ENCODE peak calls at places on chromosomes 2 and 18, in ten cellular contexts. H is GM23248; J is ovary; C is CD8-positive, alpha-beta memory T cell; W is Peyer's patch; T is naive thymus-derived CD4-positive, alpha-beta T cell; E is hepatocyte; I is A549; M is OCI-LY7; V is HepG2. S is an unnamed sample. For H3K9me3, the result is how much of the 10 kb centered on the place peaks cover.

GRCh38 chr18:13126966-13127598 is 91.5 kb upstream of the LDLRAD4 start:
- DNase-seq in H (no peak), J (no peak), C (no peak), W (no peak), T (no peak), E (no peak), I (no peak), M (no peak), V (no peak), S (no peak)

GRCh38 chr2:25035537-25036220 is 6.2 kb upstream of the EFR3B start:
- DNase-seq in H (no peak), J (no peak), C (no peak), W (no peak), T (no peak), E (no peak), I (no peak), M (no peak), V (no peak), S (no peak)

GRCh38 chr2:45127321-45127720 is 118.1 kb upstream of the SIX2 start:
- DNase-seq in H (no peak), J (no peak), C (no peak), W (no peak), T (no peak), E (no peak), I (no peak), M (no peak), V (no peak), S (no peak)

GRCh38 chr2:241935314-241935713 is 65.8 kb downstream of the RTP5 start:
- DNase-seq in H (peak), J (no peak), C (no peak), W (no peak), T (no peak), E (no peak), I (peak), M (no peak), V (no peak), S (no peak)

GRCh38 chr18:22879279-22879678 is 53.8 kb upstream of the RBBP8 start:
- DNase-seq in H (no peak), J (no peak), C (no peak), W (no peak), T (no peak), E (no peak), I (no peak), M (no peak), V (no peak), S (no peak)

GRCh38 chr2:2561346-2562095 is 230.4 kb upstream of the MYT1L start:
- DNase-seq in H (no peak), J (no peak), C (no peak), W (no peak), T (no peak), E (no peak), I (no peak), M (no peak), V (no peak), S (no peak)

GRCh38 chr2:188892632-188893031 is 81.5 kb upstream of the COL3A1 start:
- DNase-seq in H (peak), J (no peak), C (no peak), W (no peak), T (no peak), E (peak), I (no peak), M (no peak), V (no peak), S (no peak)

GRCh38 chr2:76204048-76204447 is 493.3 kb upstream of the GCFC2 start:
- DNase-seq in H (no peak), J (no peak), C (no peak), W (no peak), T (no peak), E (no peak), I (no peak), M (no peak), V (no peak), S (no peak)

GRCh38 chr2:222572761-222573174 is 83.1 kb downstream of the FARSB start:
- DNase-seq in H (peak), J (no peak), C (no peak), W (no peak), T (no peak), E (peak), I (peak), M (no peak), V (peak), S (no peak)

GRCh38 chr2:151162185-151162584 is 99.5 kb downstream of the RBM43 start:
- DNase-seq in H (peak), J (no peak), C (no peak), W (no peak), T (no peak), E (peak), I (no peak), M (no peak), V (no peak), S (no peak)

GRCh38 chr2:61582191-61582590 is 44.0 kb upstream of the XPO1 start:
- DNase-seq in H (no peak), J (no peak), C (no peak), W (no peak), T (no peak), E (no peak), I (peak), M (no peak), V (no peak), S (no peak)

GRCh38 chr2:27093430-27094352 is 7.1 kb downstream of the KHK start:
- DNase-seq in H (no peak), J (no peak), C (no peak), W (peak), T (no peak), E (peak), I (no peak), M (no peak), V (peak), S (peak)

GRCh38 chr18:75639468-75639831 is 211.9 kb upstream of the SMIM21 start:
- DNase-seq in H (no peak), J (no peak), C (no peak), W (no peak), T (no peak), E (no peak), I (no peak), M (no peak), V (no peak), S (no peak)

GRCh38 chr2:7649461-7650228 is 732.4 kb downstream of the RNF144A start:
- DNase-seq in H (no peak), J (no peak), C (no peak), W (no peak), T (no peak), E (no peak), I (no peak), M (no peak), V (no peak), S (no peak)

GRCh38 chr2:37837576-37838335 is 87.3 kb upstream of the RMDN2 start:
- DNase-seq in H (no peak), J (no peak), C (no peak), W (no peak), T (no peak), E (peak), I (no peak), M (no peak), V (no peak), S (no peak)

GRCh38 chr2:235832941-235833340 is 335.2 kb downstream of the GBX2 start:
- DNase-seq in H (no peak), J (no peak), C (no peak), W (no peak), T (no peak), E (no peak), I (no peak), M (no peak), V (no peak), S (no peak)

GRCh38 chr2:11079131-11079824 is 76.0 kb upstream of the SLC66A3 start:
- DNase-seq in H (no peak), J (no peak), C (no peak), W (no peak), T (no peak), E (no peak), I (no peak), M (no peak), V (no peak), S (no peak)

GRCh38 chr18:49682301-49683190 is 120.7 kb downstream of the LIPG start:
- DNase-seq in H (peak), J (no peak), C (no peak), W (no peak), T (no peak), E (no peak), I (no peak), M (no peak), V (no peak), S (no peak)

GRCh38 chr2:1168856-1169255 is 218.2 kb downstream of the SNTG2 start:
- DNase-seq in H (no peak), J (no peak), C (no peak), W (no peak), T (no peak), E (no peak), I (no peak), M (no peak), V (no peak), S (no peak)

GRCh38 chr2:1157107-1157506 is 206.5 kb downstream of the SNTG2 start:
- DNase-seq in H (no peak), J (no peak), C (no peak), W (no peak), T (no peak), E (no peak), I (no peak), M (no peak), V (no peak), S (no peak)

GRCh38 chr2:1162246-1162645 is 211.6 kb downstream of the SNTG2 start:
- DNase-seq in H (no peak), J (no peak), C (no peak), W (no peak), T (no peak), E (no peak), I (no peak), M (no peak), V (no peak), S (no peak)

GRCh38 chr2:1159013-1159412 is 208.4 kb downstream of the SNTG2 start:
- DNase-seq in H (no peak), J (no peak), C (no peak), W (no peak), T (no peak), E (no peak), I (no peak), M (no peak), V (no peak), S (no peak)

DNA sequence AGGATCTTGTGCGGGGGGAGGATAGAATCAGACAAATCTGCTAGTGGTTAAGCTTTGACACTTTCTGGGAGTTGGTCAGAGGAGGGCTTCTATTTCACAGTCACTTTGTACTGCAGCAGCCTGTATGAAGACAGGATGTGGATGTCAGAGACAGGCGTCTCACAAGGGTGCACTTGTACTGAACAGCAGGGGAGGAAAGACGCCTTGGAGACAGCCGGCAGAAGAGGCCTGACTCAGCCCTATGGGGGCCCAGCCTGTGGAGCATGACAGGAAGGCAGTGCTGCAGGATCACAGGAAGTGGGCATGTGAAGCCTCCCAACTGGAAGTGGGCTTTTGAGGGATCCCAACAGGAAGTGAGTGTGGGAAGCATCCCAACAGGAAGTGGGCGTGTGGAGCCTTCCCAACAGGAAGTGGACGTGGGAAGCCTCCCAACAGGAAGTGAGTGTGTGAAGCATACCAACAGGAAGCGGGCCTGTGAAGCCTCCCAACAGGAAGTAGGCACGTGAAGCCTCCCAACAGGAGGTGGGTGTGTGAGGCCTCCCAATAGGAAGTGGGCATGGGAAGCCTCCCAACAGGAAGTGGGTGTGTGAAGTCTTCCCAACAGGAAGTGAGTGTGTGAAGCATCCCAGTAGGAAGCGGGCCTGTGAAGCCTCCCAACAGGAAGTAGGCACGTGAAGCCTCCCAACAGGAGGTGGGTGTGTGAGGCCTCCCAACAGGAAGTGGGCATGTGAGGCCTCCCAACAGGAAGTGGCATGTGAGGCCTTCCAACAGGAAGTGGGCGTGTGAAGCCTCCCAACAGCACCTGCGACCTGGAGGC is 212.3 kb downstream of the SNTG2 start:
- DNase-seq in H (no peak), J (no peak), C (no peak), W (no peak), T (no peak), E (no peak), I (no peak), M (peak), V (no peak), S (no peak)
- H3K9me3 ChIP-seq in H (under half), J (under half), C (under half), W (under half), T (under half), E (under half), I (under half), M (under half), V (under half), S (under half)

DNA sequence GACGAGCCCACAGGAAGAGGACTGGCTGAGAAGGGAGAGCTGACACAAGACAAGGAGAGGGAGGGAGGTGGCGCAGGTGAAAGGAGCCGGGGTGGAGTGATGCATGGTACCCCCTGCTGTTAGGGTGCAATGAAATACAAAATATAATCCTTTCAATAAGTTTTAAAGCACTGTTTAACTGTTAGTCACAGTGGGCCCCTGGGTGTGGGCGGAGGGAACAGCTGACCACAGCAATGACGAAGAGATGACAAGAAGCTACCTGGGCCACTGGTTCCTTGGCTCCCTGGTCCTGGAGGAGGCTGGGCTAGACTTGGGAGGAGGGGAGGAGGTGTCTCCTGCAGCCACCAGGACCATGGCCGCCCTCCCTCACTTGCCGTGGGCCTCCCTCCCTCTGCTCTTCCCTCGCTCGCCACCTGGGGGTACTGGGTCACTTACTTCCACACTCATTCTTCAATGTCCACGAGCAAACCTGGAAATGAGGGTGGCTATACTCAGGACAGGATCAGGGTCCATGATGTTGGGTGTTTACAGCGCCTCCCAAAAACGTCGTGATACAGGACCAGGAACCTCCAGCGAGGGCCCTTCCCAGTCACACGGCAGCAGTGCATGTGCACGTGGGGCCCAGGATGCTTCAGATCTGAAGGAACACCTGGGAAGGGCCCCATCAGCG is 196.1 kb downstream of the ANKRD30B start:
- DNase-seq in H (no peak), J (no peak), C (no peak), W (no peak), T (no peak), E (no peak), I (no peak), M (no peak), V (no peak), S (no peak)
- H3K9me3 ChIP-seq in H (under half), J (under half), C (under half), W (under half), T (under half), E (under half), I (under half), M (under half), V (under half), S (under half)

DNA sequence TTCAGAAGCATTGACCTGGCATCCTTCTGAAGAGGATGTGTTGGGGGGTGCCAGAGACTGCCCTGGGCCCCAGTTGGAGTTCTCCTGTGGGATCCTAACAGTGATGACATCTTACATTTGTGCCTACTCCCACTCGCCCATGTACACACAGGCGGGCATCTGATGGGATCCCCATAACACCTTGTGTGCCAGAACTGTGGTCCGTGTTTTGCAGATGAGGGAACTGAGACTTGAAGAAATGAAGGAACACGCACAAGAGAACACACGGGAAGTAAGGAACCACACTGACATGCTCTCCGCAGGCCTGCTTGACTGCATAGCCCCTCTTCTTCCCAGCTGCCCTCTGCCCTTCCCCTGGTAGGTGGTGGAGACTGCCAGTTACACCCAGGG is 255.3 kb downstream of the MYCN start:
- DNase-seq in H (no peak), J (no peak), C (no peak), W (no peak), T (no peak), E (no peak), I (no peak), M (no peak), V (no peak), S (no peak)
- H3K9me3 ChIP-seq in H (under half), J (under half), C (under half), W (under half), T (under half), E (under half), I (under half), M (under half), V (under half), S (under half)

DNA sequence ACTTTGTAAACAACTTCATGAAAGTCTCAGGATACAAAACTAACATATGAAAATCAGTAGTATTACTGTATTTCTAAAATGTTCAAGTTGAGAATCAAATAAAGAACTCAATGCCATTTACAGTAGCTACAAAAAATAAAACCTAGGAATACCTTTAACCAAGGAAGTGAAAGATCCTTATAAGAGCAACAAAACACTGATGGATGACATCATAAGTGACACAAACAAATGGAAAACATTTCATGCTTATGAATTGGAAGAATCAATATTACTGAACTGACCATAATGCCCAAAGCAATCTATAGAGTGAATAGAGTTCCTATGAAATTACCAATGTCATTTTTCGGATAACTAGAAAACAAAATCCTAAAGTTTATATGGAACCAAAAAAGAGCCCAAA is 1038.1 kb downstream of the SUCLG1 start:
- DNase-seq in H (no peak), J (no peak), C (no peak), W (no peak), T (no peak), E (no peak), I (no peak), M (no peak), V (no peak), S (no peak)
- H3K9me3 ChIP-seq in H (under half), J (under half), C (under half), W (under half), T (under half), E (under half), I (under half), M (under half), V (half or more), S (under half)

GRCh38 chr2:378364-378763 is 90.5 kb upstream of the ALKAL2 start:
- DNase-seq in H (no peak), J (no peak), C (no peak), W (no peak), T (no peak), E (no peak), I (no peak), M (no peak), V (peak), S (no peak)

GRCh38 chr2:375270-375946 is 87.5 kb upstream of the ALKAL2 start:
- DNase-seq in H (no peak), J (no peak), C (no peak), W (no peak), T (no peak), E (no peak), I (no peak), M (no peak), V (no peak), S (no peak)

GRCh38 chr2:379778-380177 is 91.9 kb upstream of the ALKAL2 start:
- DNase-seq in H (no peak), J (no peak), C (no peak), W (no peak), T (no peak), E (no peak), I (no peak), M (no peak), V (no peak), S (no peak)

GRCh38 chr2:377414-377813 is 89.5 kb upstream of the ALKAL2 start:
- DNase-seq in H (no peak), J (no peak), C (no peak), W (no peak), T (no peak), E (no peak), I (no peak), M (no peak), V (no peak), S (no peak)

DNA sequence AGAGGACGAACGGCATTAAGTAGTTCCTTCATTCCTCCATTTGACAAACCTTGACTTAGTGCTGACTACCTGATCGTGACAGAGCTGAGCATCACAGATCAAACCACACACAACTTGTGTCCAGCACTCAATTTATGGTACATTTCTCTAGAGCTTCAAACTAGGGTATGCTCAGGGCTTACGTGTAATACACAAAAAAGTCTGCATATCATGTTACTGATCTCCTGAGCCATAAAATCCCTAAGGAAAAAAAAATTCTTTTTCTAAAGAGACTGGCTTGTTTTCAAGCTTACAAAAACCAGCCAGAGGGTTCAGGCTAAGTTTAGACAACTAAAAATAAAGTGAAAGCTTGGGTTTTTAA is 88.0 kb upstream of the ALKAL2 start:
- DNase-seq in H (no peak), J (no peak), C (no peak), W (no peak), T (no peak), E (no peak), I (no peak), M (no peak), V (no peak), S (no peak)
- H3K9me3 ChIP-seq in H (under half), J (under half), C (under half), W (under half), T (under half), E (under half), I (under half), M (under half), V (under half), S (under half)

S was measured in Caco-2.